ENCODE peak calls at places on chromosomes 13 and 19, in six cellular contexts. V is IMR-90, N is H1, K is H9, I is neuronal stem cell, S is mesendoderm. G is an unnamed sample.

GRCh38 chr19:17441241-17442135 is 7.0 kb downstream of the TMEM221 start:
- DNase-seq in V (no peak), N (no peak), K (peak), I (no peak), S (peak), G (peak)

GRCh38 chr19:47351545-47351944 is 2.4 kb downstream of the DHX34 start:
- DNase-seq in V (peak), N (no peak), K (peak), I (no peak), S (peak), G (no peak)

GRCh38 chr13:38213307-38213706 is 136.3 kb upstream of the UFM1 start:
- DNase-seq in V (no peak), N (no peak), K (no peak), I (no peak), S (no peak), G (no peak)

GRCh38 chr19:50551713-50552187 is 16.5 kb downstream of the LRRC4B start:
- DNase-seq in V (no peak), N (no peak), K (no peak), I (peak), S (peak), G (no peak)

GRCh38 chr13:84844473-84844872 is 954.7 kb downstream of the SLITRK6 start:
- DNase-seq in V (no peak), N (no peak), K (no peak), I (peak), S (peak), G (no peak)

GRCh38 chr13:65964672-65965071 is 1265.5 kb downstream of the PCDH9 start:
- DNase-seq in V (no peak), N (no peak), K (no peak), I (no peak), S (no peak), G (no peak)

GRCh38 chr19:52270266-52270885 is 989 bp downstream of the ZNF766 start:
- DNase-seq in V (peak), N (no peak), K (no peak), I (no peak), S (peak), G (no peak)

GRCh38 chr13:83765796-83766195 is 116.5 kb downstream of the SLITRK1 start:
- DNase-seq in V (no peak), N (no peak), K (no peak), I (no peak), S (no peak), G (no peak)

GRCh38 chr13:44263920-44264610 is 109.6 kb upstream of the SERP2 start:
- DNase-seq in V (peak), N (no peak), K (no peak), I (no peak), S (no peak), G (peak)

GRCh38 chr13:103299079-103299478 is 232.9 kb upstream of the SLC10A2 start:
- DNase-seq in V (no peak), N (peak), K (peak), I (no peak), S (peak), G (no peak)

GRCh38 chr19:10118960-10119359 is 739 bp downstream of the EIF3G start:
- DNase-seq in V (no peak), N (no peak), K (no peak), I (no peak), S (peak), G (no peak)

GRCh38 chr13:104740616-104741222 is 1674.5 kb upstream of the SLC10A2 start:
- DNase-seq in V (no peak), N (no peak), K (no peak), I (no peak), S (no peak), G (no peak)

GRCh38 chr13:113863511-113864302 is at the start of gene GAS6:
- DNase-seq in V (no peak), N (no peak), K (peak), I (peak), S (peak), G (peak)

GRCh38 chr19:45455707-45456499 is 11.9 kb upstream of the FOSB start:
- DNase-seq in V (peak), N (no peak), K (peak), I (no peak), S (peak), G (peak)

DNA sequence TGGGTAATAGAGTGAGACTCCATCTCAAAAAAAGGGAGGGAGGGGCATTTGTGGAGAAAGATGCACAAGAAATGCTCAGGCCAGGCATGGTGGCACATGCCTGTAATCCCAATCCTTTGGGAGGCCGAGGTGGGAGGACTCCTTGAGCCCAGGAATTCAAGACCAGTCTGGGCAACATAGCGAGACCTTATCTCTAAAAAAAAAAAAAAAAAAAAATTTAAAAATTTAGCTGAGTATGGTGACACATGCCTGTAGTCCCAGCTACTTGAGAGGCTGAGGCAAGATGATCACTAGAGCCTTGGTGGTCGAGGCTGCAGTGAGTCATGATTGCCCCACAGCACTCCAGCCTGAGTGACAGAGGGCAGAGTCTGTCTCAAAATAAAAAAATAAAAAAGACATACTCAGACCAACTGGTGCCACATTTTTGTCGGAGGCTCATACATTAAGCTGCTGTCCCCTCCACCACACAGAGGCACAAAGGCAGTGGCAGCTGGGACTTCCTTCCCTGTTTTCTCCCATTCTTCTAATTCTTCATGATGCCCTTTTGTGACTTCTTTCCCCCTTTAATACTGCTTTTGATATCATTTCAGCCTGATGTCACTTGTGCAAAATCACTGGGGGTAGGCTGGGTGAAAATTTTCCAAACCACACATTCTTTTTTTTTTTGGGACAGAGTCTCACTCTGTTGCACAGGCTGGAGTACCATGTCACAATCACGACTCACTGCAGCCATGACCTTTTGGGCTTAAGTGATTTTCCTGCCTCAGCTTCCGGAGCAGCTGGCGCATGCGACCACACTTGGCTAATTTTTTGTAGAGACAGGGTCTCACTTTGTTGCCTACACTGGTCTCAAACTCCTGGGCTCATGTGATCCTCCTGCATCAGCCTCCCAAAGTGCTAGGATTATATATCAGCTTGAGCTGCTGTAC is 26.8 kb upstream of the CXCL17 start:
- DNase-seq in V (no peak), N (no peak), K (no peak), I (no peak), S (no peak), G (peak)
- H3K4ac ChIP-seq in V (no peak), N (no peak), K (no peak), I (no peak), S (no peak), G (no peak)

GRCh38 chr19:1811472-1811894 is 593 bp downstream of the ATP8B3 start:
- DNase-seq in V (peak), N (no peak), K (no peak), I (no peak), S (peak), G (peak)
- H3K18ac ChIP-seq in V (peak), N (no peak), K (no peak), I (peak), S (no peak), G (no peak)

DNA sequence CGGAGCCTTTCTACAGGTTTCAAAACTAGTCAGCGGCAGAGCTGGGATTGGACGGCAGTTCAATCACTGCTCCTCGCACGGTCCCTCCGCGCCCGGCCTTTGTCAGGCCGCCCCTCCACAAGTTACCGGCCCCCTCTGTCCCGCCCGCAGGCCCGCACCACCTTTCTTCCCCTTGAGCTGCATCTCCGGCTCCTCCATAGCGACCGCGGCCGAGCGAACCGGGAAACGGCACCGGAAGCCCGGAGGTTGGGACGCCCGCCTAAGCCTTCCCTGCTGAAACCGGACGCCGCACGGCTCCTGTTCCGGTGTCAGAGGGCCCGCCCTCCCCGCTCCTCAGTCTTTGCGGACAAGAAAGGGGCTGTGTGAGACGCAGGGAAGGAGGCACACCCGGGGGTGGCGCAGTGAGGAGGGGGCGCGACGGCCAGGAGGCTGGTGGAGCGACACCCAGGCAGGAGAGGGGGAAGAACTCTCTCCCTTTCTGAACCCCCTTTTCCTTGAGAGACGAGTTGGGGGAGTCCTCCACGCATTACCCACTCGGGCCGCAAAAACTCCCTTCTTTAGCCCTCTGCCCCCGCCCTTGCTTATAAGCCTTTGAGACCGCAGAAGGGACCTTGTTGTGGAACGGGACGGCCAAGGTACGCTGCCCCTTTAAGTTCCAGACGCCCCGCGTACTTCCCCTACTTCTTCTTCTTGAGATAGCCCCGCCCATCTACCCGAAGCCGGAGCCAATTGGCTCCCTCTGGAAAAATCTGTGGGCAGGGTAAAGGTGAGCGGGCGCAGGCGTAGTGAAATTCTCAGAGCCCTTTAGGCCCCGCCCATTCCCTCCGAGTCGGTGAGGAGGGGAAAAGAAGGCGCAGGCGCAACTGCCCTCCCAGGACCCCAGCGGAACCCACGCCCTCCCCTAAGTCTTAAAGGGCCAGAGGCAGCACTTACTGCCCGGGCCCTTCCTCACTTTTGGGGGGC is at the start of the genes BORCS8 and RFXANK:
- DNase-seq in V (peak), N (peak), K (peak), I (peak), S (peak), G (peak)
- H2BK120ac ChIP-seq in V (peak), N (no peak), K (peak), I (no peak), S (no peak), G (peak)

DNA sequence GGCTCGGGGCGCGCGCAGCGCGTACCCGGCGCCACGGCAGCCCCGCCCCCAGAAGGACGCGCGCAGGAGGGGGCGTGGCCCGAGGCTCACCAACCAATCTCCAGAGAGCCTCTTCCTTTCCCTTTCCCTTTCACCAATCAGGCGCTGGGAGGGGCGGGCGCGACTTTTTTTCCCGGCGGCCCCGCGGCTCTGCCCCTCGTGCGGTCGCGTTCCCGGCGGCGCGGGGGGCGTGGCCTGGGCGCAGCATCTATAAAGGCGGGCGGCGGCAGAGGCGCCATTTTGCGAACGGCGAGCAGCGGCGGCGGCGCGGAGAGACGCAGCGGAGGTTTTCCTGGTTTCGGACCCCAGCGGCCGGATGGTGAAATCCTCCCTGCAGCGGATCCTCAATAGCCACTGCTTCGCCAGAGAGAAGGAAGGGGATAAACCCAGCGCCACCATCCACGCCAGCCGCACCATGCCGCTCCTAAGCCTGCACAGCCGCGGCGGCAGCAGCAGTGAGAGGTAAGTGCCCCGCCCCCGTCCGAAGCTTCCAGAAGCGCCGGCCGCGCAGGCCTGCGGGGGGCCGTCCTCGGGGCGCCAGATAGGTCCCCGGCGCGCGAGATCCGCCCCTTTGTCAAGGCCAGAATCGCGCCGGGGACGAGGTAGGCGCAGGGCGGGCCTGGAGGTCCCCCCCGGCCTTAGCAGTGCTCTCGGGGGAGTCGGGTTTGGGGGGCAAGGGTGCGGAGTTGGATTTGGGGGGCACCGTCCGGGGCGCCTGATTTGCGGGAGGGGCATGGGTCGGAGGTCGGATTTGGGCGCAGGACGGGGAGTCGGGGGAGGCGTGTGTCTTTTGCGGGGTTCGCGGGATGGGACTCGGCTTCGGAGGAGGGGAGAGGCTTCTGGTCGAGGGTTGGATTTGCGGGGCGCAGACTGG is 12.5 kb downstream of the PEAK3 start:
- DNase-seq in V (peak), N (peak), K (peak), I (peak), S (peak), G (peak)
- H3K4ac ChIP-seq in V (peak), N (peak), K (peak), I (peak), S (peak), G (peak)

GRCh38 chr19:33436360-33437345 is 63.1 kb downstream of the CEBPG start:
- DNase-seq in V (no peak), N (no peak), K (no peak), I (no peak), S (no peak), G (no peak)
- H3K18ac ChIP-seq in V (no peak), N (no peak), K (no peak), I (no peak), S (no peak), G (no peak)

DNA sequence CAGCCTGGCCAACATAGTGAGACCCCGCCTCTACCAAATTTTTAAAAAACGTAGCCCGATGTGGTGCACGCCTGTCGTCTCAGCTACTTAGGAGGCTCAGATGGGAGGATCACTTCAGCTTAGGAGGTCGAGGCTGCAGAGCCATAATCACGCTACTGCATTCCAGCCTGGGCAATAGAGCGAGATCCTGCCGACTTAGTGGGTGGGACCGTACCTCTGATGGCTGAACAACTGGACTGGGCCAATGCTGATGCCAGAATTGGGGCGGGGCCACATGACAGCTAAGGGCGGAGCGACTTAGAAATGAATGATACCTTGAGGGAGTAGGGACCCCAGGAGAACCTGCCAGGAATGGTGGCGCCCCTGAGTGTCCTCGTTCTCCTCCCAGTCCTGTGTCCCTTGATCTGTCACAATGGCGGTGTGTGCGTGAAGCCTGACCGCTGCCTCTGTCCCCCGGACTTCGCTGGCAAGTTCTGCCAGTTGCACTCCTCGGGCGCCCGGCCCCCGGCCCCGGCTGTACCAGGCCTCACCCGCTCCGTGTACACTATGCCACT is 3.6 kb downstream of the LTBP4 start:
- DNase-seq in V (no peak), N (no peak), K (peak), I (no peak), S (no peak), G (peak)
- H2BK120ac ChIP-seq in V (peak), N (no peak), K (no peak), I (no peak), S (no peak), G (peak)

DNA sequence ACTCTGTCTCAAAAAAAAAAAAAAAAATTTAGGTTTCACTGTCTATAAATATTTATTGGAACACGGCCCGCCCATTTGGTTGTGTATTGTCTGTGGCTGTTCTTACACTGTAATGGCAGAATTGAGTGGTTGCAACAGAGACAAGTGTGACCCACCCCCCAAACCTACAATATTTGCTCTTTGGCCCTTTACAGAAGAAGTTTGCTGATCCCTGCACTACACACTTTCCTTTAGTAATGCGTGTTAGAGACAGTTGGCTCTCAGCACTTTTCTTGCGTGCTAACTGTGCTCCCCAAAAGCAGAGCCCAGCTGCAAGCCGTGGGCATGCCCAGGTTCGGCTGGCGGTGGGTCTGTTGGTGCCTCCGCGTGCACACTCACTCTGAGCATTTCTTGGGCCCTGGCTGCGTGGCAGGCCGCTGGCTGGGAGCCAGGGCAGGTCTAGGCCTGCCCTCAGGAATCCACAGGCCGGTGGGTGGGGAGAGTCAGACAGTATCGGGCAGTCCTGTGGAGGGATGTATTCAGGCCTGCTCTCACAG is 72.6 kb downstream of the SIPA1L3 start:
- DNase-seq in V (no peak), N (no peak), K (no peak), I (no peak), S (no peak), G (peak)
- H3K4ac ChIP-seq in V (peak), N (no peak), K (no peak), I (no peak), S (no peak), G (peak)

GRCh38 chr19:54448037-54448773 is 794 bp upstream of the LENG8 start:
- DNase-seq in V (peak), N (no peak), K (peak), I (no peak), S (peak), G (peak)
- H3K18ac ChIP-seq in V (peak), N (no peak), K (no peak), I (no peak), S (no peak), G (peak)

G was measured in trophoblast cell.